ENCODE peak calls at places on chromosomes 12 and 14, in eight cellular contexts. One of them, this sample, is unnamed.

GRCh38 chr14:73239463-73240241 is 2.3 kb downstream of the PAPLN start:
- DNase-seq in putamen: peak
- DNase-seq in activated CD8-positive, alpha-beta memory T cell treated with anti-CD3 and anti-CD28 coated beads, Interleukin-2, amount 50 U/mL, for 48 hours: no peak
- DNase-seq in lung microvascular endothelial cell: peak
- DNase-seq in Calu3: no peak
- DNase-seq in MV-4-11: no peak
- DNase-seq in mucosa of descending colon: peak
- DNase-seq in T-cell: no peak
- DNase-seq in this sample: no peak

GRCh38 chr14:25350071-25350470 is 300.1 kb upstream of the STXBP6 start:
- DNase-seq in MV-4-11: no peak
- DNase-seq in lung microvascular endothelial cell: no peak
- DNase-seq in putamen: no peak
- DNase-seq in Calu3: no peak
- DNase-seq in mucosa of descending colon: no peak
- DNase-seq in T-cell: no peak
- DNase-seq in activated CD8-positive, alpha-beta memory T cell treated with anti-CD3 and anti-CD28 coated beads, Interleukin-2, amount 50 U/mL, for 48 hours: no peak
- DNase-seq in this sample: no peak

GRCh38 chr12:108333898-108334699 is 5.0 kb downstream of the CMKLR1 start:
- DNase-seq in putamen: no peak
- DNase-seq in lung microvascular endothelial cell: peak
- DNase-seq in mucosa of descending colon: no peak
- DNase-seq in T-cell: no peak
- DNase-seq in MV-4-11: peak
- DNase-seq in activated CD8-positive, alpha-beta memory T cell treated with anti-CD3 and anti-CD28 coated beads, Interleukin-2, amount 50 U/mL, for 48 hours: no peak
- DNase-seq in Calu3: no peak
- DNase-seq in this sample: no peak

GRCh38 chr12:19994970-19995369 is 373.4 kb upstream of the PDE3A start:
- DNase-seq in T-cell: no peak
- DNase-seq in mucosa of descending colon: no peak
- DNase-seq in putamen: no peak
- DNase-seq in MV-4-11: no peak
- DNase-seq in lung microvascular endothelial cell: peak
- DNase-seq in Calu3: no peak
- DNase-seq in activated CD8-positive, alpha-beta memory T cell treated with anti-CD3 and anti-CD28 coated beads, Interleukin-2, amount 50 U/mL, for 48 hours: no peak
- DNase-seq in this sample: no peak

GRCh38 chr12:110661337-110661972 is 27.5 kb downstream of the HVCN1 start:
- DNase-seq in lung microvascular endothelial cell: no peak
- DNase-seq in T-cell: peak
- DNase-seq in putamen: no peak
- DNase-seq in activated CD8-positive, alpha-beta memory T cell treated with anti-CD3 and anti-CD28 coated beads, Interleukin-2, amount 50 U/mL, for 48 hours: peak
- DNase-seq in MV-4-11: peak
- DNase-seq in mucosa of descending colon: peak
- DNase-seq in Calu3: no peak
- DNase-seq in this sample: no peak

GRCh38 chr12:49055978-49056754 is 4.4 kb downstream of the KMT2D start:
- DNase-seq in Calu3: peak
- DNase-seq in T-cell: peak
- DNase-seq in MV-4-11: peak
- DNase-seq in lung microvascular endothelial cell: peak
- DNase-seq in putamen: peak
- DNase-seq in activated CD8-positive, alpha-beta memory T cell treated with anti-CD3 and anti-CD28 coated beads, Interleukin-2, amount 50 U/mL, for 48 hours: peak
- DNase-seq in mucosa of descending colon: peak
- DNase-seq in this sample: no peak

GRCh38 chr14:61434315-61434714 is 112.9 kb downstream of the PRKCH start:
- DNase-seq in mucosa of descending colon: no peak
- DNase-seq in Calu3: no peak
- DNase-seq in putamen: no peak
- DNase-seq in T-cell: no peak
- DNase-seq in MV-4-11: no peak
- DNase-seq in activated CD8-positive, alpha-beta memory T cell treated with anti-CD3 and anti-CD28 coated beads, Interleukin-2, amount 50 U/mL, for 48 hours: no peak
- DNase-seq in lung microvascular endothelial cell: peak
- DNase-seq in this sample: no peak

GRCh38 chr12:15495742-15496141 is 173.4 kb downstream of the PTPRO start:
- DNase-seq in MV-4-11: no peak
- DNase-seq in Calu3: no peak
- DNase-seq in lung microvascular endothelial cell: no peak
- DNase-seq in activated CD8-positive, alpha-beta memory T cell treated with anti-CD3 and anti-CD28 coated beads, Interleukin-2, amount 50 U/mL, for 48 hours: no peak
- DNase-seq in T-cell: no peak
- DNase-seq in putamen: no peak
- DNase-seq in mucosa of descending colon: no peak
- DNase-seq in this sample: no peak